ENCODE peak calls at places on chromosomes 2 and 18, in four cellular contexts. N, C, E and U are unnamed samples.

GRCh38 chr2:26692814-26693286 is 328 bp downstream of the KCNK3 start:
- DNase-seq in C (peak; percentile 25), E (peak; percentile 79), N (peak; percentile 33), U (peak; percentile 64)

GRCh38 chr2:238069021-238069709 is 8.4 kb downstream of the SCLY start:
- DNase-seq in N (no peak), C (no peak), E (no peak), U (no peak)

GRCh38 chr2:234989183-234989701 is 37.4 kb downstream of the SH3BP4 start:
- DNase-seq in E (no peak), C (no peak), N (no peak), U (no peak)

GRCh38 chr18:12890500-12890899 is 6.5 kb upstream of the PTPN2 start:
- DNase-seq in C (no peak), N (no peak), E (peak; percentile 30), U (no peak)

GRCh38 chr2:69931832-69932595 is 17.1 kb downstream of the MXD1 start:
- DNase-seq in C (no peak), N (no peak), E (no peak), U (no peak)

GRCh38 chr2:159850789-159851188 is 52.8 kb upstream of the CD302 start:
- DNase-seq in N (no peak), E (no peak), C (no peak), U (no peak)

GRCh38 chr18:11095674-11096293 is 53.6 kb downstream of the PIEZO2 start:
- DNase-seq in E (no peak), N (no peak), C (no peak), U (no peak)

GRCh38 chr2:9686061-9686460 is 55.3 kb upstream of the YWHAQ start:
- DNase-seq in E (peak; percentile 56), C (no peak), N (no peak), U (no peak)

GRCh38 chr2:68716539-68716938 is 18.1 kb upstream of the ARHGAP25 start:
- DNase-seq in E (no peak), C (no peak), N (no peak), U (no peak)

GRCh38 chr2:72915907-72916742 is 1.2 kb upstream of the EMX1 start:
- DNase-seq in C (no peak), E (peak; percentile 82), N (no peak), U (peak; percentile 83)

GRCh38 chr18:43526436-43527150 is 249.3 kb upstream of the SYT4 start:
- DNase-seq in N (no peak), E (no peak), C (no peak), U (no peak)

GRCh38 chr2:71607490-71607889 is 154.1 kb downstream of the DYSF start:
- DNase-seq in E (no peak), C (no peak), N (no peak), U (peak; percentile 10)

GRCh38 chr2:239791727-239792648 is 233.2 kb downstream of the NDUFA10 start:
- DNase-seq in C (no peak), N (no peak), E (no peak), U (peak; percentile 18)

GRCh38 chr2:145987797-145988196 is 1467.9 kb upstream of the ZEB2 start:
- DNase-seq in E (no peak), C (no peak), N (no peak), U (no peak)

GRCh38 chr18:35284846-35285245 is 5.2 kb downstream of the ZSCAN30 start:
- DNase-seq in E (no peak), N (no peak), C (no peak), U (no peak)

GRCh38 chr18:59554796-59555195 is 142.4 kb downstream of the CCBE1 start:
- DNase-seq in N (no peak), E (no peak), C (no peak), U (no peak)

GRCh38 chr2:101524811-101525430 is 50.0 kb upstream of the RFX8 start:
- DNase-seq in C (no peak), E (no peak), N (no peak), U (no peak)

GRCh38 chr2:220396287-220396686 is 768.9 kb downstream of the SLC4A3 start:
- DNase-seq in E (no peak), N (peak; percentile 88), C (no peak), U (no peak)

GRCh38 chr2:7880561-7880960 is 801.3 kb upstream of the ID2 start:
- DNase-seq in N (no peak), E (no peak), C (no peak), U (no peak)

GRCh38 chr2:74454654-74455511 is at the start of gene INO80B:
- DNase-seq in E (peak; percentile 98), C (peak; percentile 86), N (peak; percentile 99), U (peak; percentile 94)

GRCh38 chr2:240462704-240463273 is 27.3 kb downstream of the GPC1 start:
- DNase-seq in C (no peak), N (no peak), E (no peak), U (no peak)

GRCh38 chr18:70423988-70424387 is 135.1 kb downstream of the SOCS6 start:
- DNase-seq in E (peak; percentile 57), N (no peak), C (no peak), U (no peak)

GRCh38 chr2:66443183-66443976 is 8.5 kb downstream of the MEIS1 start:
- DNase-seq in C (no peak), E (no peak), N (no peak), U (no peak)

GRCh38 chr2:168607992-168608391 is 151.9 kb downstream of the CERS6 start:
- DNase-seq in N (peak; percentile 39), C (no peak), E (no peak), U (no peak)

GRCh38 chr2:238866656-238867277 is 18.9 kb downstream of the TWIST2 start:
- DNase-seq in E (no peak), C (no peak), N (no peak), U (no peak)

GRCh38 chr2:46970334-46971288 is 55.0 kb upstream of the MCFD2 start:
- DNase-seq in N (peak; percentile 53), E (no peak), C (no peak), U (no peak)

GRCh38 chr2:26648516-26648915 is 7.3 kb upstream of the CIB4 start:
- DNase-seq in N (no peak), C (no peak), E (no peak), U (no peak)

GRCh38 chr2:195343540-195343939 is 313.5 kb upstream of the SLC39A10 start:
- DNase-seq in E (no peak), C (no peak), N (no peak), U (no peak)

GRCh38 chr18:62771494-62771893 is 56.2 kb downstream of the PHLPP1 start:
- DNase-seq in E (no peak), C (no peak), N (no peak), U (no peak)

GRCh38 chr2:214575030-214575949 is 164.4 kb downstream of the VWC2L start:
- DNase-seq in E (no peak), N (no peak), C (no peak), U (no peak)

GRCh38 chr18:49041677-49042570 is 91.2 kb upstream of the SMAD7 start:
- DNase-seq in E (peak; percentile 72), N (peak; percentile 56), C (no peak), U (peak; percentile 65)

GRCh38 chr2:108297436-108298141 is 8.9 kb downstream of the SULT1C2 start:
- DNase-seq in N (peak; percentile 85), E (no peak), C (no peak), U (no peak)

GRCh38 chr2:127811397-127811860 is 458 bp upstream of the WDR33 start:
- DNase-seq in C (no peak), E (no peak), N (no peak), U (no peak)
- H2BK5ac ChIP-seq in C (peak overlapping the region; percentile 93), E (peak overlapping the region; percentile 65), N (peak overlapping the region; percentile 14), U (peak overlapping the region; percentile 53)

GRCh38 chr18:57837917-57838548 is 34.9 kb upstream of the ATP8B1 start:
- DNase-seq in C (no peak), E (no peak), N (peak; percentile 37), U (no peak)

GRCh38 chr18:57843403-57843802 is 40.3 kb upstream of the ATP8B1 start:
- DNase-seq in N (no peak), E (no peak), C (no peak), U (no peak)

GRCh38 chr18:57841568-57841967 is 38.5 kb upstream of the ATP8B1 start:
- DNase-seq in E (no peak), N (no peak), C (no peak), U (no peak)

GRCh38 chr18:57836557-57836956 is 33.4 kb upstream of the ATP8B1 start:
- DNase-seq in E (no peak), C (no peak), N (no peak), U (no peak)

DNA sequence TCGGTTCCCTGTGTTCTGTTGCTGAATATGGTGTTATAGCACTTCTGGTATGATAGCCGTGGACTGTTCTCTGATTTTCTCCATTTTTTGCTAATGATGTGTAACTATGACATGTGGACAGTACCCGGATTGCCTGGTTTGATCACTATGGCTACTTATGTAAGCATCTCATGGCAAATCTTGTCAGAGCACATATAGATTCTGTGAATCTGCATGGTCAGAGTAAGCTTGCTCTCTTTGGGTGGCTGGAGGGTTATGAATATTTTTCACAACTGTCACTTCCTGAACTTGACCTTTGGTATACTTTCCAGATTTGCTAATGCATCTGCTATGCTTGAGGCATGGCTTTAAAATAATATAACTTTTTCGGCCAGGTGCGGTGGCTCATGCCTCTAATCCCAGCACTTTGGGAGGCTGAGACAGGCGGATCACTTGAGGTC is 36.8 kb upstream of the ATP8B1 start:
- DNase-seq in N (peak; percentile 92), E (no peak), C (no peak), U (no peak)
- H4K5ac ChIP-seq in N (no peak overlapping the region), E (no peak overlapping the region), C (no peak overlapping the region), U (no peak overlapping the region)

GRCh38 chr2:231614559-231615057 is 21.9 kb downstream of the TEX44 start:
- DNase-seq in N (no peak), E (peak; percentile 70), C (no peak), U (no peak)

GRCh38 chr2:231613655-231614558 is 21.2 kb downstream of the TEX44 start:
- DNase-seq in E (peak; percentile 97), N (peak; percentile 80), C (no peak), U (peak; percentile 95)

GRCh38 chr2:231612199-231613053 is 19.8 kb downstream of the TEX44 start:
- DNase-seq in N (peak; percentile 96), C (no peak), E (peak; percentile 96), U (peak; percentile 93)

GRCh38 chr2:231611273-231612198 is 18.9 kb downstream of the TEX44 start:
- DNase-seq in N (peak; percentile 84), C (no peak), E (peak; percentile 87), U (peak; percentile 84)

GRCh38 chr2:231613054-231613654 is 20.5 kb downstream of the TEX44 start:
- DNase-seq in C (no peak), E (no peak), N (no peak), U (no peak)
- H2BK5ac ChIP-seq in C (peak overlapping the region; percentile 99), E (no peak overlapping the region), N (peak overlapping the region; percentile 68), U (no peak overlapping the region)

GRCh38 chr2:39568116-39568515 is 97.6 kb upstream of the TMEM178A start:
- DNase-seq in N (no peak), C (no peak), E (no peak), U (no peak)

GRCh38 chr2:39567507-39567906 is 98.2 kb upstream of the TMEM178A start:
- DNase-seq in C (no peak), E (no peak), N (peak; percentile 52), U (no peak)

GRCh38 chr2:39568561-39569006 is 97.1 kb upstream of the TMEM178A start:
- DNase-seq in N (peak; percentile 84), E (no peak), C (no peak), U (no peak)

DNA sequence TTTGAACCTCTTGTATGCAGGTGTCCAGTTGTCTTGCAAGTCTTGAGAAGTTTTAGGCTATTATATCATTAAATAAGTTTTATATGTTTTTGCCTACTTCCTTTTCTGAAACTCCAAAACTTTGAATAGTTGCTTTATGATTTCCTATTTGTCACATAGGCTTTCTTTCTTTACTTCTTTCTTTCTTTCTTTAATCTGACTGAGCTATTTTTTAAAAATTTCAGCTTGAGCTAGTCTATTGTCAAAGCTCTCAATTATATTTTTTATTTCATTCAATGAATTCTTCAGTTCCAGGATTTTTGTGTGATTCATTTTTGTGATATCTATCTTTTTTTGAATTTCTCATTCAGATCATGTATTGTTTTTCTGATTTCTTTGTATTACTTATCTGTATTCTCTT is 102.1 kb upstream of the TMEM178A start:
- DNase-seq in C (no peak), N (no peak), E (no peak), U (no peak)
- H4K5ac ChIP-seq in C (no peak overlapping the region), N (no peak overlapping the region), E (no peak overlapping the region), U (no peak overlapping the region)